ENCODE peak calls at places on chromosomes 16 and 17, in ten cellular contexts. Y is right lobe of liver, M is HCT116, L is tibial nerve, E is H1, U is A549, W is sigmoid colon, A is testis, F is body of pancreas, V is IMR-90. C is an unnamed sample. For H3K4me1, the result is how much of the 10 kb centered on the place peaks cover.

GRCh38 chr16:11005611-11005975 is 61.2 kb downstream of the CLEC16A start:
- DNase-seq in Y (no peak), M (no peak), L (no peak), E (no peak), U (no peak), W (no peak), A (no peak), F (no peak), V (peak), C (no peak)

GRCh38 chr16:79498928-79499327 is 101.6 kb downstream of the MAF start:
- DNase-seq in Y (no peak), M (no peak), L (no peak), E (no peak), U (no peak), W (no peak), A (no peak), F (no peak), V (no peak), C (no peak)

GRCh38 chr17:12940699-12941098 is 77.1 kb downstream of the ELAC2 start:
- DNase-seq in Y (no peak), M (no peak), L (no peak), E (no peak), U (no peak), W (no peak), A (no peak), F (no peak), V (no peak), C (no peak)

GRCh38 chr17:64994281-64994680 is 62.3 kb downstream of the GNA13 start:
- DNase-seq in Y (no peak), M (no peak), L (no peak), E (no peak), U (no peak), W (no peak), A (no peak), F (peak), V (no peak), C (no peak)

GRCh38 chr17:17511293-17511741 is 15.1 kb upstream of the RASD1 start:
- DNase-seq in Y (peak), M (no peak), L (no peak), E (no peak), U (no peak), W (no peak), A (no peak), F (no peak), V (no peak), C (no peak)

GRCh38 chr17:17819561-17819995 is 17.2 kb downstream of the SREBF1 start:
- DNase-seq in Y (peak), M (no peak), L (peak), E (no peak), U (peak), W (peak), A (peak), F (peak), V (peak), C (no peak)

GRCh38 chr17:45908935-45909334 is 14.6 kb downstream of the MAPT start:
- DNase-seq in Y (no peak), M (no peak), L (no peak), E (no peak), U (no peak), W (no peak), A (no peak), F (no peak), V (no peak), C (no peak)

GRCh38 chr16:11225677-11226549 is 30.1 kb downstream of the SOCS1 start:
- DNase-seq in Y (no peak), M (no peak), L (no peak), E (no peak), U (no peak), W (no peak), A (no peak), F (no peak), V (no peak), C (no peak)

GRCh38 chr17:39702901-39703893 is 3.3 kb downstream of the ERBB2 start:
- DNase-seq in Y (no peak), M (no peak), L (no peak), E (no peak), U (peak), W (no peak), A (no peak), F (no peak), V (peak), C (no peak)

GRCh38 chr17:8965394-8966168 is at the start of gene PIK3R5:
- DNase-seq in Y (peak), M (no peak), L (no peak), E (peak), U (no peak), W (no peak), A (peak), F (peak), V (no peak), C (no peak)

GRCh38 chr17:55271223-55271571 is 6.4 kb downstream of the HLF start:
- DNase-seq in Y (no peak), M (no peak), L (no peak), E (no peak), U (no peak), W (no peak), A (no peak), F (no peak), V (no peak), C (no peak)

GRCh38 chr17:79931517-79932309 is 92.5 kb upstream of the CBX4 start:
- DNase-seq in Y (no peak), M (no peak), L (no peak), E (no peak), U (no peak), W (no peak), A (no peak), F (no peak), V (peak), C (no peak)

GRCh38 chr17:63621229-63621683 is 961 bp upstream of the MAP3K3 start:
- DNase-seq in Y (no peak), M (no peak), L (no peak), E (no peak), U (no peak), W (no peak), A (no peak), F (no peak), V (no peak), C (no peak)

GRCh38 chr16:54054237-54054780 is 232.3 kb downstream of the IRX3 start:
- DNase-seq in Y (no peak), M (no peak), L (no peak), E (no peak), U (no peak), W (no peak), A (no peak), F (no peak), V (no peak), C (no peak)

GRCh38 chr17:80457236-80457856 is 19.1 kb downstream of the NPTX1 start:
- DNase-seq in Y (no peak), M (no peak), L (no peak), E (no peak), U (no peak), W (no peak), A (no peak), F (no peak), V (no peak), C (no peak)

GRCh38 chr16:6218855-6219254 is 1113.8 kb upstream of the RBFOX1 start:
- DNase-seq in Y (no peak), M (no peak), L (no peak), E (no peak), U (no peak), W (no peak), A (no peak), F (no peak), V (no peak), C (no peak)

GRCh38 chr16:24540575-24541240 is 1.3 kb downstream of the RBBP6 start:
- DNase-seq in Y (no peak), M (no peak), L (no peak), E (no peak), U (peak), W (no peak), A (peak), F (no peak), V (peak), C (no peak)

GRCh38 chr17:17809527-17810373 is 27.0 kb downstream of the SREBF1 start:
- DNase-seq in Y (no peak), M (no peak), L (peak), E (peak), U (peak), W (peak), A (peak), F (no peak), V (no peak), C (peak)

GRCh38 chr17:50272711-50273653 is 1.3 kb upstream of the TMEM92 start:
- DNase-seq in Y (peak), M (no peak), L (peak), E (no peak), U (peak), W (no peak), A (peak), F (peak), V (peak), C (peak)

GRCh38 chr17:4508207-4508606 is 9.5 kb downstream of the SPNS2 start:
- DNase-seq in Y (no peak), M (no peak), L (no peak), E (no peak), U (no peak), W (no peak), A (no peak), F (no peak), V (no peak), C (no peak)

GRCh38 chr16:9415588-9415987 is 324.1 kb downstream of the HAPSTR1 start:
- DNase-seq in Y (no peak), M (no peak), L (no peak), E (no peak), U (no peak), W (no peak), A (no peak), F (no peak), V (no peak), C (no peak)

DNA sequence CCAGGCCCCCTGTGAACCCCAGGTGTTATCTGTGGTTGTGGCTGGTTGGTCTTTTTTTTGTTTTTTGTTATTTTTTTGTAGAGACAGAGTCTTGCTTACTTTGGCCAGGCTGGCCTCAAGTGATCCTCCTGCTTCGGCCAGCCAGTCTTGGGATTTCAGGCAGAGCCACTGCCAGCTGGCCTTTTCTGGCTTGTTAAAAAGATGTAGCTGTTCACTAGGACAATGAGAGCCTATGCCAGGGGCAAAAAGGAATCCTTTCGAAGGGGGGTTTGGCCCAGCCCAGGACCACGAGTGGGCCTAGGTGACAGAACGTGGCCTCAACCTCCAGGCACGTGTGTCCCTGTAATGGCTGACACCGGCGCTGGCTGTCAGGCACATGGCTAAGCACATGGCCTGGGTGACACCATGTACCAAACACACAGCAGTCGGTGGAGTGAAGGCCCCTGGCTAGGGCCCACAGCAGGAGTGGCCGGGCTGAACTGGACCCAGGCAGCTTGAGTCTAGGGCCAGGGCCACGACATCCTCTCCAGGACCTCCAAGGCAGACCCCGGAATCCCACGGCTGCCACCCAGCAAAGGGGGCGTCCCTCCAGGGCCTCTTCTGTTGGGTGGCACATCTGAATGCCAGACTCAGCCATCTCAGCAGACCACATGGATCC is 6.9 kb upstream of the SLC38A8 start:
- DNase-seq in Y (peak), M (no peak), L (no peak), E (no peak), U (no peak), W (peak), A (peak), F (peak), V (no peak), C (no peak)
- TF ChIP-seq POLR2A in Y (no peak), M (no peak), L (no peak), E (no peak), U (no peak), W (no peak), A (no peak), F (no peak), V (no peak), C (no peak)

GRCh38 chr16:70746708-70747424 is 54.1 kb downstream of the VAC14 start:
- DNase-seq in Y (peak), M (peak), L (peak), E (no peak), U (peak), W (peak), A (no peak), F (peak), V (peak), C (peak)
- H3K4me1 ChIP-seq in Y (under half), M (under half), L (under half), E (under half), U (half or more), W (under half), A (half or more), F (half or more), V (half or more), C (under half)

GRCh38 chr17:42613699-42614295 is 4.3 kb downstream of the TUBG1 start:
- DNase-seq in Y (no peak), M (no peak), L (no peak), E (no peak), U (no peak), W (no peak), A (no peak), F (no peak), V (no peak), C (no peak)

GRCh38 chr17:42603318-42603717 is 5.9 kb downstream of the RETREG3 start:
- DNase-seq in Y (no peak), M (no peak), L (no peak), E (no peak), U (no peak), W (no peak), A (no peak), F (no peak), V (no peak), C (no peak)

GRCh38 chr17:42612013-42612412 is 2.5 kb downstream of the TUBG1 start:
- DNase-seq in Y (no peak), M (no peak), L (no peak), E (no peak), U (no peak), W (no peak), A (no peak), F (no peak), V (no peak), C (no peak)

GRCh38 chr17:42608692-42609181 is 437 bp downstream of the RETREG3 start:
- DNase-seq in Y (peak), M (no peak), L (no peak), E (no peak), U (no peak), W (no peak), A (no peak), F (no peak), V (no peak), C (no peak)

GRCh38 chr17:42609182-42609813 is at the start of the genes RETREG3 and TUBG1:
- DNase-seq in Y (peak), M (peak), L (peak), E (peak), U (peak), W (peak), A (peak), F (peak), V (peak), C (peak)
- TF ChIP-seq POLR2A in Y (peak), M (peak), L (peak), E (peak), U (peak), W (peak), A (peak), F (peak), V (peak), C (peak)

GRCh38 chr17:78538033-78538776 is 39.0 kb downstream of the DNAH17 start:
- DNase-seq in Y (no peak), M (no peak), L (no peak), E (no peak), U (no peak), W (peak), A (no peak), F (no peak), V (no peak), C (no peak)
- H3K4me1 ChIP-seq in Y (under half), M (under half), L (under half), E (under half), U (under half), W (under half), A (under half), F (under half), V (under half), C (under half)

GRCh38 chr17:61381537-61381936 is 18.1 kb upstream of the TBX2 start:
- DNase-seq in Y (peak), M (no peak), L (no peak), E (no peak), U (no peak), W (no peak), A (no peak), F (no peak), V (no peak), C (no peak)
- TF ChIP-seq POLR2A in Y (no peak), M (no peak), L (no peak), E (no peak), U (no peak), W (no peak), A (no peak), F (no peak), V (no peak), C (no peak)

GRCh38 chr16:66510711-66511614 is 39.0 kb downstream of the TK2 start:
- DNase-seq in Y (peak), M (no peak), L (no peak), E (no peak), U (peak), W (peak), A (peak), F (peak), V (no peak), C (no peak)
- H3K4me1 ChIP-seq in Y (under half), M (half or more), L (under half), E (under half), U (half or more), W (under half), A (under half), F (half or more), V (under half), C (under half)

DNA sequence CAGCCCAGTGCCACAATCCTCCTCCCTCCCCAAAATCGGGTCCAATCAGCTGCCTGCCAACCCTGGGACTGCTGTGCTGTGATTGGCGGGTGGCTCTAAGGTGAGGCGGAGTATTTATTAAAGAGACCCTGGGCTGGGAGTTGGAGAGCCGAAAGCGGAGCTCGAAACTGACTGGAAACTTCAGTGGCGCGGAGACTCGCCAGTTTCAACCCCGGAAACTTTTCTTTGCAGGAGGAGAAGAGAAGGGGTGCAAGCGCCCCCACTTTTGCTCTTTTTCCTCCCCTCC is at the start of gene SOX9:
- DNase-seq in Y (peak), M (peak), L (peak), E (peak), U (peak), W (peak), A (peak), F (peak), V (peak), C (no peak)
- TF ChIP-seq POLR2A in Y (peak), M (peak), L (peak), E (no peak), U (peak), W (peak), A (peak), F (peak), V (peak), C (peak)

GRCh38 chr17:74868251-74868907 is 4.4 kb downstream of the FDXR start:
- DNase-seq in Y (no peak), M (no peak), L (no peak), E (no peak), U (no peak), W (no peak), A (peak), F (no peak), V (no peak), C (no peak)

GRCh38 chr17:74865504-74866197 is 6.0 kb upstream of the GRIN2C start:
- DNase-seq in Y (no peak), M (no peak), L (no peak), E (no peak), U (no peak), W (no peak), A (peak), F (no peak), V (no peak), C (no peak)

GRCh38 chr17:74864866-74865395 is 5.2 kb upstream of the GRIN2C start:
- DNase-seq in Y (no peak), M (peak), L (peak), E (no peak), U (peak), W (peak), A (peak), F (peak), V (peak), C (peak)

GRCh38 chr17:74864297-74864865 is 4.7 kb upstream of the GRIN2C start:
- DNase-seq in Y (no peak), M (no peak), L (no peak), E (no peak), U (no peak), W (no peak), A (no peak), F (no peak), V (no peak), C (no peak)

DNA sequence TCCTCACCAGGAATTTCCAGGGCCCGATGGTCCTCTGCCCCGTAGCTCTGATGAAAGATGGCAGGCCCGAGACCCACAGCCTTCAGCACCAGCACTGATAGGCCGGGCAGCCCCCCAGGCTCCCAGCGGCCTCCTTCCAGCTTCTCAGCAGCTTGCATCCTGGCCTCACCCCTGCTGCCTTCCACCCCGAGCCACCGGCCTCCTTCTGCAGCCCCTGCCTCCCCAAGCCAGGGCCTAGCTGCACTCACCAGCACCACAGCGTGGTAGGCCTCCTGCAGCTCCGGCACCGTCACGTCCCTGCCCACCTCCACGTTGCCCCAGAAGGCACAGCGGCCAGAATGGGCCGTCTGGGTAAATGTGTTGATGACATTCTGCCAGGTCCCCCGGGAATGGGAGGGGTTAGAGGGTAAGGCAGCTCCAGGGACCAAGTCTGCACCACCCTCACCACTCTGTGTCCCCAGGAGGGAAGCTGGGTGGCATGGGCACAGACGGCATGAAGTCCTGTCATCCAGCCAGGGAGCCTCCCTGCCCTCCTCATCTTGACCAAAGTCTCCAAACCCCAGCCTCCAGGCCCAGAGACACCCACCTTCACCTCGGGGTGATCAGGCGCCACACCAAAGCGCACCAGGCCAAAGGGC is 6.5 kb downstream of the FDXR start:
- DNase-seq in Y (no peak), M (no peak), L (no peak), E (no peak), U (no peak), W (no peak), A (no peak), F (no peak), V (no peak), C (no peak)
- H3K4me1 ChIP-seq in Y (under half), M (under half), L (under half), E (under half), U (under half), W (under half), A (under half), F (under half), V (under half), C (under half)

C was measured in uterus.